ENCODE peak calls at places on chromosome 21, in six cellular contexts. T, V, Q, N, S and Z are unnamed samples.
A peak's percentile ranks its signal among the peaks of the same experiment; 100 is the strongest.

GRCh38 chr21:36910581-36911307 is 55.7 kb downstream of the HLCS start:
- DNase-seq in S (no peak), N (no peak), T (peak; percentile 32), Q (no peak), V (no peak), Z (no peak)

GRCh38 chr21:42566524-42567180 is 53.0 kb downstream of the SLC37A1 start:
- DNase-seq in S (peak; percentile 18), V (no peak), Q (no peak), T (no peak), N (peak; percentile 14), Z (no peak)

GRCh38 chr21:41810597-41810932 is 43.7 kb upstream of the RIPK4 start:
- DNase-seq in N (no peak), T (no peak), S (no peak), Q (no peak), V (no peak), Z (no peak)

GRCh38 chr21:15289896-15290841 is 225.4 kb upstream of the NRIP1 start:
- DNase-seq in S (peak; percentile 28), N (no peak), T (peak; percentile 31), Q (no peak), V (no peak), Z (no peak)

GRCh38 chr21:39874759-39875158 is 7.5 kb downstream of the PCP4 start:
- DNase-seq in V (no peak), T (no peak), N (no peak), S (no peak), Q (no peak), Z (no peak)

GRCh38 chr21:16196521-16197208 is 466.9 kb downstream of the USP25 start:
- DNase-seq in Q (no peak), V (no peak), T (no peak), S (no peak), N (no peak), Z (no peak)

GRCh38 chr21:18030248-18030647 is 211.1 kb upstream of the C21orf91 start:
- DNase-seq in V (no peak), N (no peak), S (no peak), T (no peak), Q (no peak), Z (no peak)

GRCh38 chr21:33428669-33429068 is 25.5 kb downstream of the IFNGR2 start:
- DNase-seq in S (no peak), V (no peak), N (no peak), T (no peak), Q (no peak), Z (peak; percentile 48)

GRCh38 chr21:27713159-27714109 is 746.5 kb upstream of the ADAMTS5 start:
- DNase-seq in Q (no peak), V (no peak), N (no peak), S (no peak), T (no peak), Z (no peak)

GRCh38 chr21:33936221-33937038 is 20.8 kb upstream of the ATP5PO start:
- DNase-seq in N (no peak), S (no peak), T (no peak), V (no peak), Q (no peak), Z (no peak)

DNA sequence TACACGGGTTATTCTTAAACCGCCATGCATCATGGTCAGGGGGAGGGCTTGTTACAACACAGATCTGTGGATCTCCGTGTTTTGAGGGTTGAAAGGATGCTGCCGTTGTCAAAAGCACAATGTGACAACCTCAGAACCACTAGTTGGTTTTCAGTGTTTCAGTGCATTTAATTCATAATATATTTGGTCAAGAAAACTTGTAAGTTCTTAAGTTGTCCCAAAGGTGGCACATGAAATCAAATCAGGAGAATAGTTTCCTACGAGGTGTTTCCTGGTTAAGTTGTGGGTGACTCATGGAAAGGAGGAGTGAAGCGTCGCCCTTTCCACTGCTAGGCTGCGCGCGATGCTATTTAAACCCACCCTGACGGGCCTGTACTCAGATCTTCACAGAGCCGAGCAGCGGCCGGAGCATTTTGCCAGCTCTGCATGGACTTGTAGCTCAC is 1531.5 kb upstream of the TPTE start:
- DNase-seq in T (no peak), S (no peak), N (no peak), Q (no peak), V (no peak), Z (no peak)
- H3K9me3 ChIP-seq in T (no peaks in the 10 kb centered on the region), S (peaks cover 9% of the 10 kb centered on the region), N (no peaks in the 10 kb centered on the region), Q (peaks cover 11% of the 10 kb centered on the region), V (no peaks in the 10 kb centered on the region), Z (peaks cover 13% of the 10 kb centered on the region)

GRCh38 chr21:44074315-44074958 is 32.8 kb upstream of the PWP2 start:
- DNase-seq in V (no peak), N (no peak), Q (no peak), S (no peak), T (no peak), Z (no peak)
- H3K36me3 ChIP-seq in V (peaks cover 24% of the 10 kb centered on the region), N (no peaks in the 10 kb centered on the region), Q (peaks cover 25% of the 10 kb centered on the region), S (peaks cover 85% of the 10 kb centered on the region), T (peaks cover 100% of the 10 kb centered on the region), Z (peaks cover 77% of the 10 kb centered on the region)

DNA sequence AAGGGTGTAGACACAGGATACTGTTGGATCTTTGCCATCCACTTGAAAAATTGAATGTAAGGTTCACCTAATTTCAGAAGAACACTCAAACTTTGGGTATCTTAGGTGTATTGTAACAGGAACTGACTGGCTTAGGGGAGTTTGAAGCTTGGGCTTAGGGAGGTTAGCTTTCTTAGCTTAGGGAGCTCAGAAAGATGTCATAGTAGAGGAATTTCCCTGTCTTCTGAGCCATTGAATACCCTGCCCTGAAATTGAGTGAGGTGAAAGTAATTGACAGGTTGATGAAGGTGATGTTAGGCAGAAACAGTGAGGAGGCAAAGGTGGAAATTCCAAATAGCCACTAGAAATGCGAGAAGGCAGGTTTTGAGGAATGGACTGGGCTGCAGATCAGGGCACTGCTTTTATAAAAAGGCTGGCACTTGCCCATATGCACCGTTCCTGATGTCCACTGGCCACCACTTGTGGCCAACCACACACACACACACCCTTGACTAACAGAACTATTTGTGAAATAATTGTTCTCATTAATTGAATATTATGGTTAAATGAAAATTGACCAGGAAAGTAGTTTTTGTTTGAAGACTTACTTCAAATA is 16.5 kb downstream of the BACH1 start:
- DNase-seq in S (no peak), N (no peak), T (no peak), Q (no peak), V (no peak), Z (no peak)
- H3K9me3 ChIP-seq in S (no peaks in the 10 kb centered on the region), N (no peaks in the 10 kb centered on the region), T (no peaks in the 10 kb centered on the region), Q (no peaks in the 10 kb centered on the region), V (peaks cover 4% of the 10 kb centered on the region), Z (no peaks in the 10 kb centered on the region)

GRCh38 chr21:46441961-46442498 is 16.7 kb upstream of the DIP2A start:
- DNase-seq in V (no peak), T (no peak), N (no peak), S (no peak), Q (no peak), Z (no peak)

GRCh38 chr21:46439906-46440305 is 18.8 kb upstream of the DIP2A start:
- DNase-seq in T (no peak), N (no peak), S (no peak), Q (no peak), V (no peak), Z (no peak)

GRCh38 chr21:46442938-46443337 is 15.8 kb upstream of the DIP2A start:
- DNase-seq in N (no peak), T (no peak), S (no peak), V (no peak), Q (no peak), Z (no peak)

GRCh38 chr21:46443910-46444309 is 14.8 kb upstream of the DIP2A start:
- DNase-seq in N (no peak), T (peak; percentile 35), S (peak; percentile 51), V (no peak), Q (no peak), Z (no peak)

DNA sequence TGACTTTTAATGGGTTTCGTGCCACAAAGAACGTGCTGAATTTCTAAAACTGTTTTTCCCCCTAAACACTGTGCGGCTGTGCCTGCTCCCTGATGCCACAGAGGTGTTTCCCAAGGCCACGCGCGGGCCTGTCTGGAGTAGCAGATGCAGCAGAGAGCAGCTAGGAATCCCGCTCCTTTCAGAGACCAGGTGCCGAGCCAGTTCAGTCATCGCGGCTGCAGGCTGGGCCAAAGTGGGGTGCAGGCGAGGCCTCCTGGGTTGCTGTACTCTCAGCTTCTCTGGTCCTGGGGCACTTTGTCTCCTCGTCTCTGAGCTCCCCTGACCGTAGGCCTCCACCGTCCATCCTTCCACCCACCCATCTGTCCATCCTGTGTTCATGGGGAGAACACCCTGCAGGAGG is 17.4 kb upstream of the DIP2A start:
- DNase-seq in V (no peak), Q (no peak), N (no peak), S (no peak), T (no peak), Z (no peak)
- H3K36me3 ChIP-seq in V (peaks cover 26% of the 10 kb centered on the region), Q (peaks cover 26% of the 10 kb centered on the region), N (no peaks in the 10 kb centered on the region), S (peaks cover 86% of the 10 kb centered on the region), T (peaks cover 98% of the 10 kb centered on the region), Z (peaks cover 98% of the 10 kb centered on the region)

GRCh38 chr21:30166171-30166570 is 434 bp downstream of the CLDN17 start:
- DNase-seq in Q (no peak), N (no peak), S (no peak), T (no peak), V (no peak), Z (no peak)

GRCh38 chr21:30166705-30167104 is at the start of gene CLDN17:
- DNase-seq in Q (no peak), N (no peak), T (no peak), S (no peak), V (no peak), Z (no peak)

GRCh38 chr21:30168086-30168485 is 1.5 kb upstream of the CLDN17 start:
- DNase-seq in Q (no peak), V (no peak), N (no peak), T (no peak), S (no peak), Z (no peak)

GRCh38 chr21:30164796-30165195 is 1.8 kb downstream of the CLDN17 start:
- DNase-seq in S (no peak), T (no peak), N (no peak), Q (no peak), V (no peak), Z (no peak)
- H3K9me3 ChIP-seq in S (no peaks in the 10 kb centered on the region), T (no peaks in the 10 kb centered on the region), N (no peaks in the 10 kb centered on the region), Q (peaks cover 32% of the 10 kb centered on the region), V (no peaks in the 10 kb centered on the region), Z (no peaks in the 10 kb centered on the region)

GRCh38 chr21:30561264-30561895 is at the start of gene KRTAP19-7:
- DNase-seq in Q (no peak), S (no peak), N (no peak), T (no peak), V (no peak), Z (no peak)
- H3K36me3 ChIP-seq in Q (no peaks in the 10 kb centered on the region), S (no peaks in the 10 kb centered on the region), N (no peaks in the 10 kb centered on the region), T (no peaks in the 10 kb centered on the region), V (no peaks in the 10 kb centered on the region), Z (no peaks in the 10 kb centered on the region)

DNA sequence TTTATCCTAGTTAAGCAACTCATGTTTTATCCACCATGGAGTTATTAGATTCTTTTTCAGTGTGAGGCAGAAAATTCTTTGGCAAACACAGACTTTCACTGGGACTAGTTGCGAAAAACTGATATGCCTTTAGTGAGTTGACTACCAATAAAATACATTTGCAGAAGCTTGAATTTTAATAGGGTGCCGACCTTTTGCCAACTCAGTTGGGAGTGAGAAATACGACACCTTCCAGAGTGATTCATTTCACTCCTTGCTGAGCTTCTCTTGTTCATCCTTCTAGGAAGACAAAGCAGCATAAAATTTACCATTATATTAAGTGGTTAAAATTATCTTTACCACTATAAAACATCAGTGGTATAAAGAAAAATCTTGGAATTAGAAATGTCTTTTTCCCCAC is 1.2 kb upstream of the KRTAP23-1 start:
- DNase-seq in V (no peak), T (no peak), S (no peak), Q (no peak), N (no peak), Z (no peak)
- H3K9me3 ChIP-seq in V (no peaks in the 10 kb centered on the region), T (no peaks in the 10 kb centered on the region), S (no peaks in the 10 kb centered on the region), Q (peaks cover 19% of the 10 kb centered on the region), N (no peaks in the 10 kb centered on the region), Z (no peaks in the 10 kb centered on the region)